ENCODE peak calls at places on chromosome 21, in four cellular contexts. One of them, this sample, is unnamed.
A peak's percentile ranks its signal among the peaks of the same experiment; 100 is the strongest.

GRCh38 chr21:34890258-34890723 is 158.8 kb downstream of the RUNX1 start:
- DNase-seq in SK-N-SH: no peak
- DNase-seq in K562: no peak
- DNase-seq in WTC11: no peak
- DNase-seq in this sample: no peak

GRCh38 chr21:26815197-26815596 is 30.0 kb downstream of the ADAMTS1 start:
- DNase-seq in WTC11: no peak
- DNase-seq in SK-N-SH: no peak
- DNase-seq in K562: no peak
- DNase-seq in this sample: no peak

GRCh38 chr21:34865922-34866271 is 183.2 kb downstream of the RUNX1 start:
- DNase-seq in SK-N-SH: no peak
- DNase-seq in WTC11: peak; percentile 65
- DNase-seq in K562: no peak
- DNase-seq in this sample: peak; percentile 74

GRCh38 chr21:34243562-34243961 is 120.2 kb upstream of the KCNE2 start:
- DNase-seq in SK-N-SH: peak; percentile 20
- DNase-seq in K562: no peak
- DNase-seq in WTC11: peak; percentile 50
- DNase-seq in this sample: no peak

GRCh38 chr21:35203093-35204021 is 154.3 kb upstream of the RUNX1 start:
- DNase-seq in K562: no peak
- DNase-seq in WTC11: no peak
- DNase-seq in SK-N-SH: no peak
- DNase-seq in this sample: no peak

GRCh38 chr21:26732442-26733221 is 112.6 kb downstream of the ADAMTS1 start:
- DNase-seq in WTC11: peak; percentile 66
- DNase-seq in SK-N-SH: peak; percentile 14
- DNase-seq in K562: no peak
- DNase-seq in this sample: no peak

GRCh38 chr21:46156378-46156645 is 933 bp upstream of the FTCD start:
- DNase-seq in WTC11: no peak
- DNase-seq in K562: no peak
- DNase-seq in SK-N-SH: no peak
- DNase-seq in this sample: no peak

GRCh38 chr21:26961704-26962103 is 5.2 kb downstream of the ADAMTS5 start:
- DNase-seq in K562: peak; percentile 36
- DNase-seq in WTC11: peak; percentile 62
- DNase-seq in SK-N-SH: peak; percentile 24
- DNase-seq in this sample: no peak

GRCh38 chr21:21188513-21189188 is 190.4 kb downstream of the NCAM2 start:
- DNase-seq in WTC11: no peak
- DNase-seq in SK-N-SH: no peak
- DNase-seq in K562: no peak
- DNase-seq in this sample: no peak

DNA sequence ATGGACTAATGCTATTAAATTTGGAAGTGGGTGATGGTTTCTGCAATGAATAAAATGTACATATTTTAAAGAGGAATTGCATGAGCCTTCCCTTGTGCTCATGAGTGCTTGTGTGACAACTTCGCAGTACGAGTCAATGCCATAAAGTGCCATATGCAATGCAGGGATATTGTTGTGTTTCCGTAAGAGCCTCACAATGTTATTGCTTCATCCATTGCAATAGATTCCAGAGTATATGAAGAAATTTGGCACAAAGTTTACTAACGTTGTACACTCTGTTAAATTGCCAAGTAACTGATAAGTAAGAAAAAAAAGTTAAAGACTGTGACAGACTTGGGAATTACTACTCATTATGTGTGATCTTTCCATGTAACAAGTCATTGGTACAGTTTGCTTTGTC is 22.3 kb downstream of the BTG3 start:
- DNase-seq in K562: no peak
- DNase-seq in SK-N-SH: no peak
- DNase-seq in WTC11: no peak
- DNase-seq in this sample: no peak
- TF ChIP-seq USF1 in K562: no peak
- TF ChIP-seq USF1 in SK-N-SH: no peak
- TF ChIP-seq USF1 in WTC11: no peak
- TF ChIP-seq USF1 in this sample: no peak

DNA sequence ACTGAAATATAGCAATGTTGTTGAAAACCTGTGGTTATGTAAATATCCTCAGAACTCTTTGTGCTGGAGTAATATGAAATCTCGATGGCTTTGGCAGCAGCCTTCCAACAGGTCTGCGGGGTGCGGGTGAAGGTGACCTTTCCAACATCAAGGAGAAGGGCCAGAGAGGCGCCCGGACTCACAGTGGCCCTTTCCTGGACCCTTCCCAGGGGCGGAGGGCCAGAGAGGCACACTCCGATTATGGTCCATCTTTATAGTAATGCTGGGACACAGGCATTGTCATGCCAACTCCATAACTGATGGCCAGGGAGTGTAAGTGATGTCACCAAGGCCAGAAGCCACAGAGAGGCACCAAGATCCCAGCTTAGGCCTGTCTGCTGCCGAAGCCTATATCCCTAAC is 18.1 kb downstream of the SLC37A1 start:
- DNase-seq in WTC11: no peak
- DNase-seq in SK-N-SH: no peak
- DNase-seq in K562: no peak
- DNase-seq in this sample: no peak
- TF ChIP-seq USF1 in WTC11: no peak
- TF ChIP-seq USF1 in SK-N-SH: no peak
- TF ChIP-seq USF1 in K562: no peak
- TF ChIP-seq USF1 in this sample: no peak

DNA sequence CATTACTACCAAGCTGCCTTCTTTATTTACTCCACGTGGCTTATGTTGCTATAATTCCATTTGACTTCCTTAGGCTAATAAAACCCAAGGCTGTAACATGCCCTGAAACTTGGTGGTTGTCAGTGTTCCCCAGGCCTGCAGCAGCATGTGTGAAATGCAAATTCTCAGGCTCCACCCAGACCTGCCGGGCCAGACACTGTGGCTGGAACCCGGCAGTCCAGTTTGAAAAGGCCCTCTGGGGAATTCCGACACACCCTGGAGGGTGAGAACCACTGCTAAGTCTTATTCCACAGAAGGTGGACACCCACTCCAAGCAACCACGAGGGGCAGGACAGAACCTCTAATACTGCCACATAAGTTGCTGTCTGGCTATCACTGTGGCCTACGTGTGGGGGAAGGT is 41.4 kb downstream of the URB1 start:
- DNase-seq in WTC11: no peak
- DNase-seq in K562: no peak
- DNase-seq in SK-N-SH: no peak
- DNase-seq in this sample: no peak
- TF ChIP-seq USF1 in WTC11: no peak
- TF ChIP-seq USF1 in K562: no peak
- TF ChIP-seq USF1 in SK-N-SH: no peak
- TF ChIP-seq USF1 in this sample: no peak

DNA sequence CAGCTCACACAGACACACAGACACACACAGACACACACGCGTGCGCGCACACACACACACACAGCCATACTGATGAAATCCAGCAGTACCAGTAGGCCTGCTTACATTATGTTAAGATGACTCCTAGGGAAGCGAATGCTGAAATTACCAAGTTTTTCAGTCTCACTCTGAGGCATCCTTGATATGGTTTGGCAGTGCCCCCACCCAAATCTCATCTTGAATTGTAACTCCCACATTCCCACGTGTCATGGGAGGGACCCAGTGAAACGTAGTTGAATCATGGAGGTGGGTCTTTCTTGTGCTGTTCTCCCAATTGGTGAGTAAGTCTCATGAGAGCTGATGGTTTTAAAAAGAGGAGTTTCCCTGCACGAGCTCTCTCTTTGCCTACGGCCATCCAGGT is 64.1 kb downstream of the TIAM1 start:
- DNase-seq in K562: no peak
- DNase-seq in WTC11: no peak
- DNase-seq in SK-N-SH: no peak
- DNase-seq in this sample: no peak
- TF ChIP-seq USF1 in K562: no peak
- TF ChIP-seq USF1 in WTC11: no peak
- TF ChIP-seq USF1 in SK-N-SH: no peak
- TF ChIP-seq USF1 in this sample: no peak

GRCh38 chr21:15935530-15935929 is 205.7 kb downstream of the USP25 start:
- DNase-seq in K562: no peak
- DNase-seq in WTC11: no peak
- DNase-seq in SK-N-SH: no peak
- DNase-seq in this sample: no peak

GRCh38 chr21:15928686-15929085 is 198.9 kb downstream of the USP25 start:
- DNase-seq in K562: no peak
- DNase-seq in SK-N-SH: no peak
- DNase-seq in WTC11: no peak
- DNase-seq in this sample: no peak

GRCh38 chr21:15928196-15928595 is 198.4 kb downstream of the USP25 start:
- DNase-seq in K562: no peak
- DNase-seq in SK-N-SH: no peak
- DNase-seq in WTC11: no peak
- DNase-seq in this sample: no peak

GRCh38 chr21:15929536-15929935 is 199.8 kb downstream of the USP25 start:
- DNase-seq in SK-N-SH: no peak
- DNase-seq in K562: no peak
- DNase-seq in WTC11: no peak
- DNase-seq in this sample: no peak

DNA sequence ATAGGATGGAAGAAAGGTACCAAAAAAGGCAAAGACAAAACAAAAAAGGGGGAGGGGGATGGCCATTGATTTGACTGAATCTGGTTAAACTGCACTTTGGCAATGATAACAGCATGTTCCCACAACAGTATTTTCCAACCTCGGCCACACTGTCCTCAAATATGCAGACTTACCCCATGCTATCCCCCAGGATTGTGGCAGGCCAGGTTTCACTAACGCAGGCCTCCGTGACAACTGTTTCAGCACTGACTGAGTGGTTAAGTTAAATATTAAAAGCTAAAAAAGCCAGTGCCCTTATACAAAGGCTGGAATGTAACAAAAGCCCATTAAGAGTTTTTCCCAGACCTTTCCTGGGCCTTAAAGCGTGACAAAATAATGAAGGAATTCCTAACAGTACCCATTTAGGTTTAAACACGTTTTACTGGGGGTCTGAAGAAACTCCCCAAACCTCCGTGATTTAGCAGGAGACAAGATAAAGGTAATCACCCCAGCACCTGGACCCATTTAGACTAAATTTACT is 203.0 kb downstream of the USP25 start:
- DNase-seq in K562: no peak
- DNase-seq in SK-N-SH: no peak
- DNase-seq in WTC11: no peak
- DNase-seq in this sample: no peak
- TF ChIP-seq USF1 in K562: no peak
- TF ChIP-seq USF1 in SK-N-SH: no peak
- TF ChIP-seq USF1 in WTC11: no peak
- TF ChIP-seq USF1 in this sample: no peak

GRCh38 chr21:44709426-44710293 is 1.7 kb downstream of the TSPEAR start:
- DNase-seq in K562: no peak
- DNase-seq in SK-N-SH: peak; percentile 28
- DNase-seq in WTC11: no peak
- DNase-seq in this sample: no peak
- TF ChIP-seq USF1 in K562: no peak
- TF ChIP-seq USF1 in SK-N-SH: no peak
- TF ChIP-seq USF1 in WTC11: no peak
- TF ChIP-seq USF1 in this sample: no peak

DNA sequence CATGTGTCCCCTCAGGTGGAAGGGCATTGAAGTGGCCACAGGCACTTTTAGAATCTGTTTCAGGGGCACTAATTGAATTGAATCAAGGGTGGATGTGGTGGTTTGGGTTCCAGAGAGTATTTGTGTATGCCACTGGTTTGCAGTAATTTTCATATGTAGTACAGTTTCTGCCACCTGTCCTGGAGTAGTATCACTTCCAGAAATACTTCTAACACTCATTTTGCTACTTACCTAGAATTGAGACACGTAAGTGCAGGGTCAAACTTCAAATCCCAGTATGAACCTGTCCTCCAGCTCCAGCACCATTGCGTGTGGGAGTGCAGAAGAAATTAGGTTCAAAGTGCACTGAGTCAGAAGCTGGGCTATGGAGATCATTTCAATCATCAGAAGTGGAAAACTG is 26.8 kb downstream of the RSPH1 start:
- DNase-seq in WTC11: no peak
- DNase-seq in K562: no peak
- DNase-seq in SK-N-SH: no peak
- DNase-seq in this sample: peak; percentile 77
- TF ChIP-seq USF1 in WTC11: no peak
- TF ChIP-seq USF1 in K562: no peak
- TF ChIP-seq USF1 in SK-N-SH: no peak
- TF ChIP-seq USF1 in this sample: no peak

GRCh38 chr21:23986214-23986613 is 1621.1 kb downstream of the MRPL39 start:
- DNase-seq in SK-N-SH: no peak
- DNase-seq in K562: no peak
- DNase-seq in WTC11: no peak
- DNase-seq in this sample: no peak

DNA sequence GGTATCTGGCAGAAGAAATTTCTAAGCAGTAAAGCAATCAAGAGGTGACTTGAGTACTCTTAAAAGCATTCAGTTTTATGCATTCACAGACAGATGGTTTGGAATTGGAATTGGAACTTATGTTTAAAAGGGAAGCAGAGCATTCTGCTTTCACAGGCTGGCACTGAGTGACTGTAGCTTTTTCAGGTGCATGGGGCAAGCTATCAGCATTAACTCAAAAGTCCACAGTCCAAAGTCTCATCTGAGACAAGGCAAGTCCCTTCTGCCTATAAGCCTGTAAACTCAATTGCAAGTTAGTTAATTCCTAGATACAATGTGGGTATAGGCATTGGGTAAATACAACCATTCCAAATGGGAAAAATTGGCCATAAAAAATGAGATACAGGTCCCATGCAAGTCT is 1620.3 kb downstream of the MRPL39 start:
- DNase-seq in WTC11: no peak
- DNase-seq in SK-N-SH: no peak
- DNase-seq in K562: no peak
- DNase-seq in this sample: no peak
- TF ChIP-seq USF1 in WTC11: no peak
- TF ChIP-seq USF1 in SK-N-SH: no peak
- TF ChIP-seq USF1 in K562: no peak
- TF ChIP-seq USF1 in this sample: no peak

This sample was measured in GM12878.